ENCODE peak calls at places on chromosome 18, in four cellular contexts. I is adrenal gland; J is CD8-positive, alpha-beta memory T cell; V is left ventricle myocardium inferior. C is an unnamed sample.
A peak's percentile ranks its signal among the peaks of the same experiment; 100 is the strongest.

GRCh38 chr18:1062592-1062991 is 157.9 kb downstream of the ADCYAP1 start:
- DNase-seq in I (no peak), J (no peak), V (no peak), C (no peak)

GRCh38 chr18:55331301-55331700 is 256.7 kb downstream of the TCF4 start:
- DNase-seq in I (no peak), J (no peak), V (no peak), C (no peak)

GRCh38 chr18:11983592-11983991 is 2.3 kb downstream of the IMPA2 start:
- DNase-seq in I (no peak), J (no peak), V (no peak), C (no peak)

GRCh38 chr18:36672437-36673344 is 156.1 kb downstream of the TPGS2 start:
- DNase-seq in I (peak; percentile 78), J (no peak), V (no peak), C (no peak)

GRCh38 chr18:35201502-35201901 is 39.3 kb upstream of the ZNF397 start:
- DNase-seq in I (no peak), J (no peak), V (no peak), C (no peak)

GRCh38 chr18:23114911-23115310 is 20.4 kb upstream of the CABLES1 start:
- DNase-seq in I (no peak), J (no peak), V (no peak), C (no peak)

GRCh38 chr18:59927246-59927825 is 27.5 kb downstream of the PMAIP1 start:
- DNase-seq in I (no peak), J (no peak), V (no peak), C (no peak)

GRCh38 chr18:11040823-11041712 is 108.3 kb downstream of the PIEZO2 start:
- DNase-seq in I (peak; percentile 65), J (no peak), V (no peak), C (no peak)

GRCh38 chr18:46449033-46449432 is 208.0 kb downstream of the LOXHD1 start:
- DNase-seq in I (no peak), J (no peak), V (no peak), C (no peak)

GRCh38 chr18:67266591-67267237 is 249.8 kb downstream of the DSEL start:
- DNase-seq in I (no peak), J (no peak), V (no peak), C (no peak)

GRCh38 chr18:77070627-77071026 is 62.0 kb downstream of the MBP start:
- DNase-seq in I (no peak), J (no peak), V (no peak), C (no peak)
- H3K27ac ChIP-seq in I (no peak overlapping the region), J (peak overlapping the region; percentile 20), V (peak overlapping the region; percentile 74), C (peak overlapping the region; percentile 59)

GRCh38 chr18:21448301-21448700 is 152.2 kb downstream of the ESCO1 start:
- DNase-seq in I (no peak), J (no peak), V (no peak), C (no peak)
- H3K4me1 ChIP-seq in I (no peaks in the 10 kb centered on the region), J (no peaks in the 10 kb centered on the region), V (peaks cover 31% of the 10 kb centered on the region), C (no peaks in the 10 kb centered on the region)

DNA sequence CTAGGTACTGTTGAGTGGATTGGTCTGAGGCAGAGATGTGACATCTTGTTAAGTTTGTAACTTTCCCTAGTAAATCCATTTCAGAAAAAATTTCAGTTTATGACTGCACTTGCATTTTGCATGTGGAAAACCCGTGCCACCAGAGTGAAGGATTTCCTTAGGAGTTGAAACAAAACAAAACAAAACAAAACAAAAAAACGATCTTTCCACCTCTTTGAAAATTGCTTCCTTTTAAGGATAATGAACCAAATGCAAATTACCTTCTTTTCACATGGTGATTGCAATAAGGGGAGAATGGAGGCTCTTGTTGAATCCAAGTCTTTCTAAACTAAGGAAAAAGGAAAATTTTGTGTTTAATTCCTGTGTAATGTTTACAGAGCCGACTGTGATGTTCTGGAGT is 43.2 kb downstream of the PHLPP1 start:
- DNase-seq in I (no peak), J (no peak), V (no peak), C (no peak)
- H3K27ac ChIP-seq in I (no peak overlapping the region), J (no peak overlapping the region), V (no peak overlapping the region), C (peak overlapping the region; percentile 71)

DNA sequence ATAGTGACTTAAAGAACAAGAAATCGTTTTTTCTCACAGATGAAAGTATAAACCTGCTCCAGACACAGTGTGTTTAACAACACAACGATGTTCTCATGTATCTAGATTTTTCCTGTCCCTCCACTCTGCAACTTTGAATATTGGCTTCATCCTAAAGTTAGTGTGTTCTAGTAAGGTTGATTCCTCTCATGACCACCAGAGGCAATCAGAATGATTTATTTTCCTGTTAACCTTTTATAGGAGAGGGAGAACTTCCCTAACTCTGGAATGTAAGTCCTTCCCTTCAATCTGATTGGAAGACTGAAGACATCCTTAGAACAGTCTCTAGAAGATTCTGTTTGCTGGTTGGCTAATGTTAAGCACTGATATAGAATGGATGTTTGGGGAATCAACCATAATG is 41.0 kb upstream of the TAF4B start:
- DNase-seq in I (no peak), J (no peak), V (no peak), C (no peak)
- H3K4me1 ChIP-seq in I (no peaks in the 10 kb centered on the region), J (no peaks in the 10 kb centered on the region), V (no peaks in the 10 kb centered on the region), C (no peaks in the 10 kb centered on the region)